ENCODE peak calls at places on chromosomes 6 and 20, in seven cellular contexts. N is H9, L is neuronal stem cell, J is mesendoderm, M is mesenchymal stem cell, I is IMR-90, T is trophoblast cell. F is an unnamed sample. For H3K27me3, the result is how much of the 10 kb centered on the place peaks cover.

GRCh38 chr20:15867899-15868298 is 705.3 kb downstream of the KIF16B start:
- DNase-seq in N (no peak), L (no peak), J (peak), M (no peak), I (no peak), T (peak), F (no peak)

GRCh38 chr20:25179439-25180089 is 15.9 kb upstream of the ENTPD6 start:
- DNase-seq in N (no peak), L (no peak), J (no peak), M (no peak), I (no peak), T (no peak), F (no peak)

GRCh38 chr6:111854683-111855082 is 18.6 kb downstream of the FYN start:
- DNase-seq in N (no peak), L (no peak), J (no peak), M (peak), I (peak), T (no peak), F (no peak)

GRCh38 chr6:37048851-37049734 is 43.6 kb downstream of the FGD2 start:
- DNase-seq in N (no peak), L (no peak), J (no peak), M (peak), I (peak), T (peak), F (no peak)

GRCh38 chr20:42406826-42407225 is 782.9 kb downstream of the PTPRT start:
- DNase-seq in N (no peak), L (no peak), J (no peak), M (no peak), I (no peak), T (no peak), F (no peak)

GRCh38 chr6:163529605-163530004 is 115.1 kb downstream of the QKI start:
- DNase-seq in N (no peak), L (no peak), J (no peak), M (peak), I (peak), T (peak), F (no peak)

GRCh38 chr20:46111028-46111835 is 6.9 kb upstream of the CD40 start:
- DNase-seq in N (no peak), L (no peak), J (no peak), M (peak), I (no peak), T (peak), F (no peak)

GRCh38 chr20:25273541-25274358 is 25.9 kb downstream of the PYGB start:
- DNase-seq in N (no peak), L (no peak), J (no peak), M (no peak), I (no peak), T (no peak), F (peak)

GRCh38 chr6:15631380-15631913 is 31.4 kb downstream of the DTNBP1 start:
- DNase-seq in N (no peak), L (no peak), J (no peak), M (no peak), I (no peak), T (no peak), F (no peak)

GRCh38 chr6:147855823-147856222 is 347.3 kb downstream of the SAMD5 start:
- DNase-seq in N (no peak), L (no peak), J (no peak), M (no peak), I (peak), T (no peak), F (no peak)

GRCh38 chr6:151494235-151494950 is 576 bp downstream of the CCDC170 start:
- DNase-seq in N (peak), L (peak), J (peak), M (peak), I (peak), T (peak), F (no peak)

GRCh38 chr6:56570434-56571359 is 72.0 kb downstream of the DST start:
- DNase-seq in N (no peak), L (no peak), J (peak), M (peak), I (peak), T (peak), F (no peak)

GRCh38 chr6:101776919-101777350 is 383.4 kb downstream of the GRIK2 start:
- DNase-seq in N (no peak), L (peak), J (no peak), M (no peak), I (no peak), T (no peak), F (no peak)

GRCh38 chr6:61044011-61044410 is 1242.0 kb downstream of the KHDRBS2 start:
- DNase-seq in N (no peak), L (no peak), J (no peak), M (no peak), I (no peak), T (no peak), F (no peak)

GRCh38 chr6:125678601-125679000 is 70.8 kb upstream of the HEY2 start:
- DNase-seq in N (no peak), L (no peak), J (no peak), M (no peak), I (no peak), T (no peak), F (no peak)

GRCh38 chr20:3865887-3866407 is 19.3 kb downstream of the MAVS start:
- DNase-seq in N (no peak), L (no peak), J (no peak), M (no peak), I (no peak), T (peak), F (no peak)

GRCh38 chr6:137904822-137905617 is 38.0 kb downstream of the TNFAIP3 start:
- DNase-seq in N (no peak), L (no peak), J (no peak), M (no peak), I (no peak), T (peak), F (no peak)

GRCh38 chr6:147765541-147765940 is 257.1 kb downstream of the SAMD5 start:
- DNase-seq in N (no peak), L (no peak), J (no peak), M (no peak), I (no peak), T (no peak), F (no peak)

GRCh38 chr6:3592371-3592941 is 135.6 kb upstream of the SLC22A23 start:
- DNase-seq in N (no peak), L (no peak), J (no peak), M (peak), I (peak), T (peak), F (no peak)

GRCh38 chr20:2140561-2140960 is 38.9 kb downstream of the STK35 start:
- DNase-seq in N (no peak), L (no peak), J (no peak), M (peak), I (peak), T (no peak), F (no peak)

GRCh38 chr20:4375881-4376280 is 345.8 kb upstream of the PRND start:
- DNase-seq in N (no peak), L (no peak), J (no peak), M (no peak), I (peak), T (peak), F (no peak)

GRCh38 chr6:347951-348859 is 43.3 kb upstream of the IRF4 start:
- DNase-seq in N (no peak), L (no peak), J (no peak), M (no peak), I (no peak), T (no peak), F (no peak)

GRCh38 chr6:155967326-155967725 is 511.7 kb upstream of the NOX3 start:
- DNase-seq in N (no peak), L (no peak), J (no peak), M (no peak), I (no peak), T (no peak), F (no peak)

DNA sequence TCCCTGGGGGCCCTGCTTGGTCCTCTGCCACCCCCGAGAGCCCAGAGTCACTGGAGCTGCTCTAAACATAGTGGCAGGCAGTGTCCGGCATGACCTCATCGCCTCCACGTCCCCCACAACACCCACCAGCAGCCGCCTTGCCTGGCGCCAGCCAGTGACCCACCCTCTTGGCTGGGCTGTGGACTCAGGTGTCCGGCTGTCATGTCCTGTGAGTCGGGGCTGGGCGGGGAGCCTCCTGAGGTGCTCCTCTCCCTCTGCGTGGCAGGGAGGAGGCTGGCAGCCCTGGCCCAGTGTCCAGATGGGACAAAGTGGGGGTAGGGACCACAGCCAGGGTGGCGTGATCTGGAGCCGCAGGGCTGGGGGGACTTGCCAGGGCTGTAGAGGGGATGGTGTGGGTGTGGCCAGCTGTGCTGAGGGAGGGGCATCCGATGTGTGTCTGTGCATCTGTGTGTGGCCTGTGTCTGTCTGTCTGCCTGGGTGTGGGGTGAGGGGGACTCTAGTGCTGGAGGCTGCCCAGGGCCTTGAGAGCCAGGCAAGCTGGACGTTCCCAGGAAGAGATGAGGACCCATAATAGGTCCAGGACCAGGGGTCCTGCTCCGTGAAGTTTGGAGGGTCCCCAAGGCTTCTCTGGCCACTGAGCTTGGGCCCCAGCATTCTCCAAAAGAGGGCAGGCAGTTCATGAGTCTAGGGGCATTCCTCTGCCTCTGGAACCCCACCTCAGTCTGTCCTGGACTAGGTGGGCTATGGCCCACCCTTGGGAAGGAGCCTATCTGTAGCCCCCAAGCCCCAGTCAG is 2.3 kb upstream of the SOX18 start:
- DNase-seq in N (no peak), L (no peak), J (no peak), M (no peak), I (no peak), T (no peak), F (no peak)
- H3K27me3 ChIP-seq in N (under half), L (half or more), J (under half), M (half or more), I (half or more), T (under half), F (under half)

GRCh38 chr6:92756912-92757311 is 662.4 kb downstream of the EPHA7 start:
- DNase-seq in N (no peak), L (no peak), J (no peak), M (peak), I (peak), T (no peak), F (no peak)
- H3K23ac ChIP-seq in N (no peak), L (no peak), J (no peak), M (no peak), I (no peak), T (no peak), F (no peak)

GRCh38 chr6:27558028-27558724 is 85.3 kb upstream of the ZNF184 start:
- DNase-seq in N (no peak), L (no peak), J (no peak), M (no peak), I (no peak), T (peak), F (no peak)
- H3K27me3 ChIP-seq in N (under half), L (under half), J (under half), M (half or more), I (under half), T (under half), F (under half)

GRCh38 chr6:160197662-160198061 is 61.0 kb downstream of the SLC22A2 start:
- DNase-seq in N (no peak), L (no peak), J (no peak), M (no peak), I (no peak), T (no peak), F (no peak)
- H3K23ac ChIP-seq in N (no peak), L (no peak), J (no peak), M (no peak), I (no peak), T (no peak), F (no peak)

GRCh38 chr6:33004940-33005339 is 4.5 kb downstream of the HLA-DOA start:
- DNase-seq in N (no peak), L (no peak), J (no peak), M (no peak), I (no peak), T (no peak), F (no peak)
- H3K27me3 ChIP-seq in N (under half), L (half or more), J (under half), M (half or more), I (half or more), T (under half), F (under half)

GRCh38 chr20:62012631-62013030 is 53.0 kb downstream of the TAF4 start:
- DNase-seq in N (no peak), L (no peak), J (no peak), M (no peak), I (no peak), T (no peak), F (no peak)
- H3K23ac ChIP-seq in N (no peak), L (no peak), J (no peak), M (no peak), I (no peak), T (no peak), F (no peak)

GRCh38 chr6:98847767-98848538 is 13.6 kb downstream of the POU3F2 start:
- DNase-seq in N (peak), L (no peak), J (no peak), M (no peak), I (no peak), T (no peak), F (no peak)

GRCh38 chr6:98847392-98847766 is 13.0 kb downstream of the POU3F2 start:
- DNase-seq in N (peak), L (no peak), J (no peak), M (no peak), I (no peak), T (no peak), F (no peak)

GRCh38 chr6:98846021-98846380 is 11.6 kb downstream of the POU3F2 start:
- DNase-seq in N (no peak), L (no peak), J (no peak), M (no peak), I (no peak), T (no peak), F (no peak)

GRCh38 chr6:98845201-98846020 is 11.0 kb downstream of the POU3F2 start:
- DNase-seq in N (peak), L (peak), J (peak), M (peak), I (peak), T (peak), F (peak)

GRCh38 chr6:98848539-98849210 is 14.3 kb downstream of the POU3F2 start:
- DNase-seq in N (no peak), L (no peak), J (no peak), M (no peak), I (no peak), T (no peak), F (no peak)
- H3K27me3 ChIP-seq in N (under half), L (under half), J (under half), M (half or more), I (half or more), T (under half), F (under half)

GRCh38 chr6:104951677-104952076 is 5.2 kb upstream of the LIN28B start:
- DNase-seq in N (no peak), L (no peak), J (peak), M (no peak), I (no peak), T (peak), F (no peak)

GRCh38 chr6:104954091-104954797 is 2.7 kb upstream of the LIN28B start:
- DNase-seq in N (no peak), L (no peak), J (peak), M (no peak), I (no peak), T (no peak), F (no peak)

GRCh38 chr6:104953410-104953953 is 3.4 kb upstream of the LIN28B start:
- DNase-seq in N (peak), L (peak), J (peak), M (peak), I (no peak), T (no peak), F (peak)

GRCh38 chr6:104952911-104953409 is 3.9 kb upstream of the LIN28B start:
- DNase-seq in N (peak), L (peak), J (peak), M (peak), I (no peak), T (peak), F (no peak)

GRCh38 chr6:104949206-104949605 is 7.7 kb upstream of the LIN28B start:
- DNase-seq in N (no peak), L (no peak), J (no peak), M (no peak), I (no peak), T (no peak), F (no peak)
- H3K23ac ChIP-seq in N (no peak), L (no peak), J (no peak), M (no peak), I (no peak), T (no peak), F (no peak)

GRCh38 chr6:108165714-108166663 is at the start of gene NR2E1:
- DNase-seq in N (peak), L (no peak), J (no peak), M (no peak), I (peak), T (no peak), F (no peak)
- H3K27me3 ChIP-seq in N (half or more), L (half or more), J (half or more), M (half or more), I (half or more), T (half or more), F (half or more)

F was measured in H1.